ENCODE peak calls at places on chromosomes 4 and X, in four cellular contexts. One of them, this sample, is unnamed.

GRCh38 chrX:40933132-40934078 is 151.8 kb upstream of the USP9X start:
- DNase-seq in endothelial cell: no peak
- DNase-seq in RPMI7951: peak; percentile 76
- DNase-seq in T-helper 2 cell: peak; percentile 6
- DNase-seq in this sample: no peak

GRCh38 chr4:177369372-177369771 is 59.7 kb downstream of the NEIL3 start:
- DNase-seq in RPMI7951: no peak
- DNase-seq in endothelial cell: no peak
- DNase-seq in T-helper 2 cell: no peak
- DNase-seq in this sample: no peak

GRCh38 chr4:7808752-7809151 is 130.9 kb downstream of the AFAP1 start:
- DNase-seq in T-helper 2 cell: no peak
- DNase-seq in endothelial cell: no peak
- DNase-seq in RPMI7951: peak; percentile 65
- DNase-seq in this sample: no peak

GRCh38 chr4:55442541-55442940 is 46.8 kb downstream of the TMEM165 start:
- DNase-seq in RPMI7951: no peak
- DNase-seq in T-helper 2 cell: no peak
- DNase-seq in endothelial cell: no peak
- DNase-seq in this sample: no peak

GRCh38 chr4:30840571-30840970 is 120.4 kb downstream of the PCDH7 start:
- DNase-seq in T-helper 2 cell: no peak
- DNase-seq in endothelial cell: no peak
- DNase-seq in RPMI7951: no peak
- DNase-seq in this sample: no peak

GRCh38 chr4:113636438-113636818 is 125.1 kb downstream of the CAMK2D start:
- DNase-seq in RPMI7951: no peak
- DNase-seq in endothelial cell: no peak
- DNase-seq in T-helper 2 cell: peak; percentile 38
- DNase-seq in this sample: no peak

GRCh38 chr4:123588631-123589223 is 192.1 kb downstream of the SPRY1 start:
- DNase-seq in endothelial cell: no peak
- DNase-seq in RPMI7951: peak; percentile 93
- DNase-seq in T-helper 2 cell: no peak
- DNase-seq in this sample: no peak

GRCh38 chrX:85995641-85996040 is 51.7 kb downstream of the CHM start:
- DNase-seq in RPMI7951: no peak
- DNase-seq in endothelial cell: no peak
- DNase-seq in T-helper 2 cell: no peak
- DNase-seq in this sample: no peak

GRCh38 chrX:12997898-12998687 is 23.2 kb downstream of the TMSB4X start:
- DNase-seq in endothelial cell: no peak
- DNase-seq in RPMI7951: no peak
- DNase-seq in T-helper 2 cell: no peak
- DNase-seq in this sample: no peak

GRCh38 chrX:12770440-12770839 is 20.8 kb upstream of the PRPS2 start:
- DNase-seq in RPMI7951: peak; percentile 18
- DNase-seq in endothelial cell: no peak
- DNase-seq in T-helper 2 cell: no peak
- DNase-seq in this sample: no peak

GRCh38 chrX:37350034-37350365 is 836 bp downstream of the PRRG1 start:
- DNase-seq in T-helper 2 cell: no peak
- DNase-seq in endothelial cell: no peak
- DNase-seq in RPMI7951: peak; percentile 42
- DNase-seq in this sample: no peak

GRCh38 chr4:17437396-17437795 is 74.5 kb downstream of the QDPR start:
- DNase-seq in RPMI7951: no peak
- DNase-seq in T-helper 2 cell: no peak
- DNase-seq in endothelial cell: no peak
- DNase-seq in this sample: no peak

GRCh38 chr4:73726000-73726399 is 14.4 kb upstream of the CXCL8 start:
- DNase-seq in RPMI7951: peak; percentile 94
- DNase-seq in endothelial cell: no peak
- DNase-seq in T-helper 2 cell: no peak
- DNase-seq in this sample: no peak

This sample was measured in activated B cell treated with CpG ODN at 0.5 μM for 24 hours.